ENCODE peak calls at places on chromosomes 6 and 20, in four cellular contexts. I, Q, G and F are unnamed samples.

GRCh38 chr6:107108201-107108890 is 7.0 kb downstream of the BEND3 start:
- DNase-seq in I (no peak), Q (no peak), G (no peak), F (no peak)

GRCh38 chr6:1767481-1768246 is 157.9 kb downstream of the FOXC1 start:
- DNase-seq in I (no peak), Q (no peak), G (no peak), F (peak)

GRCh38 chr20:20276806-20277530 is 90.9 kb upstream of the INSM1 start:
- DNase-seq in I (no peak), Q (no peak), G (no peak), F (no peak)

GRCh38 chr20:5150226-5151076 is 23.6 kb downstream of the CDS2 start:
- DNase-seq in I (no peak), Q (no peak), G (no peak), F (no peak)

GRCh38 chr6:122654016-122654415 is 43.8 kb downstream of the PKIB start:
- DNase-seq in I (no peak), Q (no peak), G (no peak), F (no peak)

GRCh38 chr6:3518356-3518841 is 61.5 kb upstream of the SLC22A23 start:
- DNase-seq in I (no peak), Q (no peak), G (no peak), F (no peak)

GRCh38 chr20:8933391-8933807 is 135.5 kb upstream of the PLCB4 start:
- DNase-seq in I (no peak), Q (no peak), G (no peak), F (no peak)

GRCh38 chr6:82084324-82084920 is 163.1 kb downstream of the IBTK start:
- DNase-seq in I (no peak), Q (no peak), G (no peak), F (no peak)

GRCh38 chr6:13554929-13555333 is 19.5 kb upstream of the SIRT5 start:
- DNase-seq in I (peak), Q (peak), G (no peak), F (no peak)

DNA sequence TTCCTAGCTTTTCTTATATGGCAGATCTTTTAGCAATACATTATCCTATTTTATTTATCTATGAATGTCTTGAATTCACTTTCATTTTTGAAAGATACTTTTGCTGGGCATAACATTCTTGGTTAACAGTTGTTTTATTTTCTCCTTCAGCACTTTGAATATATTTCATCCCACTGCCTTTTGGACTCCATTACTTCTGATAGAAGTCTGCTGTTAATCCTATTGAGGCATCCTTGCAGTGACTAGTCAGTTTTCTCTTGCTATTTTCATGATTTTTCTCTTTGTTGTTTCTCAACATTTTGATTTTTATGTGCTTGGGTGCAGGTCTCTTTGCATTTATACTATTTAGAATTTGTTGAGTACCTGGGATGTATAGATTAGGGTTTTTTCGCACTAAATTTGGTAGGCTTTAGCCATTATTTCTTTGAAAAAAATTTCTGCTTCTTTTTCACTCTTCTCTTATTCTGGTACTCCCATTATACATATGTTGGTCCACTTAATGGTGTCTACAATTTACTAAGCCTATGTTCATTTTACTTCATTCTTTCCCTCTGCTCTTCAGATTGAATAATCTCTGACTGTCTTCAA is 53.2 kb downstream of the PHACTR3 start:
- DNase-seq in I (no peak), Q (no peak), G (no peak), F (no peak)
- TF ChIP-seq TEAD4 in I (no peak), Q (no peak), G (no peak), F (no peak)

GRCh38 chr20:25576783-25577530 is 8.4 kb downstream of the NINL start:
- DNase-seq in I (no peak), Q (no peak), G (no peak), F (no peak)

GRCh38 chr20:25574411-25574810 is 10.9 kb downstream of the NINL start:
- DNase-seq in I (no peak), Q (no peak), G (peak), F (peak)

GRCh38 chr20:25571817-25572216 is 13.5 kb downstream of the NINL start:
- DNase-seq in I (no peak), Q (no peak), G (no peak), F (no peak)

GRCh38 chr20:25571240-25571639 is 14.1 kb downstream of the NINL start:
- DNase-seq in I (no peak), Q (no peak), G (no peak), F (no peak)

GRCh38 chr20:25573288-25574251 is 11.8 kb downstream of the NINL start:
- DNase-seq in I (no peak), Q (no peak), G (no peak), F (no peak)
- TF ChIP-seq TEAD4 in I (no peak), Q (no peak), G (no peak), F (no peak)

DNA sequence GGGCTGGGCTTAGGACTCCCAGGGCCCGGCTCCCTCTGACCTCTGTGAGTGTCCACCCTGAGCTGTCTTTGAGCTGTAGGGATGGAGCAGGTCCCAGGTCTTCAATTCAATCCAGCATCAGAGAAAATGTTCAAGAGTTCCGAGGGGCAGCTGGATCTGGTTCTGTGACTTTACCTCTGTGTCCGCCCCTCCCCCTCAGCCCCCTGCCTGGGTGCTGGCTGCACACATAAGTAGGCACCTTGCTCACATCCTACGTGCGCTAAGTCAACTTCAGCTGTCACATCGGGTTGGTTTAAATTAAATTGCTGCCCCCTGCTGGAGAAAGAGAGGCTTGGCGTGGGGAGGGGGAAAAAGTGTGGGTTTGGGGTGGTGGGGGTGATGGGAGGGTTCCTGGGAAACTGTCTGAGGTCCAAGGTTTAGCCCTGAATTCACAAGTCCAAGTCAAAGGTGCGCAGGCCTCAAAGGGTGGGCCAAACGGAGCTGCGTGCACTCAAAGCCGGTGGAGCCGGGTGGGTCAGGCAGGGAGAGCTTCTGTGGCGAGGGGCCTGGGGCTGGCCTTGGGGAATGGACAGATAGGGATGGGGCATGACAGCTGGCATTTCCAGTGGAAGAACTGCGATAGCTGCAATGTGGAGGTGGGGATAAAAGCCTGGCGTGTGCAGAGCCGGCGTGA is 3.0 kb downstream of the WFDC5 start:
- DNase-seq in I (peak), Q (peak), G (peak), F (peak)
- TF ChIP-seq TEAD4 in I (no peak), Q (no peak), G (no peak), F (no peak)

GRCh38 chr6:18261877-18262276 is 2.5 kb downstream of the DEK start:
- DNase-seq in I (no peak), Q (no peak), G (no peak), F (no peak)

GRCh38 chr6:18262812-18263560 is 1.3 kb downstream of the DEK start:
- DNase-seq in I (no peak), Q (no peak), G (no peak), F (no peak)

GRCh38 chr6:18264338-18265098 is at the start of gene DEK:
- DNase-seq in I (peak), Q (peak), G (peak), F (peak)

GRCh38 chr6:18265099-18265372 is 706 bp upstream of the DEK start:
- DNase-seq in I (no peak), Q (no peak), G (no peak), F (peak)

GRCh38 chr6:18263561-18264337 is 581 bp downstream of the DEK start:
- DNase-seq in I (peak), Q (no peak), G (peak), F (peak)
- TF ChIP-seq TEAD4 in I (no peak), Q (no peak), G (no peak), F (no peak)

GRCh38 chr6:147950623-147950987 is 392.0 kb upstream of the SASH1 start:
- DNase-seq in I (no peak), Q (no peak), G (no peak), F (no peak)
- TF ChIP-seq TEAD4 in I (no peak), Q (no peak), G (no peak), F (no peak)

GRCh38 chr6:123771126-123771525 is 32.5 kb upstream of the NKAIN2 start:
- DNase-seq in I (no peak), Q (no peak), G (no peak), F (no peak)

GRCh38 chr6:123764717-123765116 is 38.9 kb upstream of the NKAIN2 start:
- DNase-seq in I (no peak), Q (no peak), G (no peak), F (no peak)

GRCh38 chr6:123769431-123769830 is 34.2 kb upstream of the NKAIN2 start:
- DNase-seq in I (no peak), Q (no peak), G (no peak), F (no peak)

GRCh38 chr6:123770247-123770949 is 33.3 kb upstream of the NKAIN2 start:
- DNase-seq in I (no peak), Q (no peak), G (no peak), F (no peak)

GRCh38 chr6:123768939-123769338 is 34.7 kb upstream of the NKAIN2 start:
- DNase-seq in I (no peak), Q (no peak), G (no peak), F (no peak)
- TF ChIP-seq TEAD4 in I (no peak), Q (no peak), G (no peak), F (no peak)

GRCh38 chr6:16684896-16685554 is 76.2 kb downstream of the ATXN1 start:
- DNase-seq in I (no peak), Q (no peak), G (no peak), F (no peak)

GRCh38 chr6:16687045-16687444 is 74.2 kb downstream of the ATXN1 start:
- DNase-seq in I (no peak), Q (no peak), G (no peak), F (no peak)

GRCh38 chr6:16681260-16681873 is 79.9 kb downstream of the ATXN1 start:
- DNase-seq in I (no peak), Q (no peak), G (no peak), F (no peak)

GRCh38 chr6:16684195-16684689 is 77.0 kb downstream of the ATXN1 start:
- DNase-seq in I (no peak), Q (no peak), G (no peak), F (no peak)

DNA sequence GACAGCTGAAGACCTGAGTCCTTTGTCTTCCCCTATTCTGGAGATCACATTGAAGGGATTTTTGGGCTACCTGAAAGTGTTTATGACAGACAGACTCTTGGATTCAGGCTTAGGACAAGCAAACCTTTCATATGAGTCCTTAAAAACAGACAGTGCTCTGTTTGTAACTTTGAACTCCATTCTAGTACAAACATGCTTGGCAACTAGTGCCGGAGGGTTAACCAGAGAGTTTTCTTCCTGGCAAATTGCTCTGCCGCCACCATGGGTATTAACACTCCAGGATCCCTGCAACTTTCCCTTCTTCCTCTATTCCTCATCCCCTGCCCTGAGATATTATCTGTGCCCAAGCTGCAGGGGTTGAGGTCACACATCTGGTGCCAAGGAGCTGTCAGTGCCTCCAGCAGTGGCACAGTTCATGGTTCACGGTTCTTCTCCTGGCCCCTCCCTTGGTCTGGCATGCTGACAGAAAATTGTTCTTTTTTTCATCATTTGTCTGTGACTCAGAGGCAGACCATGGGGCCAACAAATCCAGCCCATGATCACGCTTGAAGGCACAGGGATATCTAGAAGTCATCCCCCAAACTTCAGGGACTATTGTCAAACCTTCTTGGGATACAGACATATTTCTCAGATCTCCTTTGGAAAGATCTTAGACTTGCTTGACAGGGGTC is 77.6 kb downstream of the ATXN1 start:
- DNase-seq in I (no peak), Q (no peak), G (no peak), F (no peak)
- TF ChIP-seq TEAD4 in I (no peak), Q (no peak), G (no peak), F (peak)

DNA sequence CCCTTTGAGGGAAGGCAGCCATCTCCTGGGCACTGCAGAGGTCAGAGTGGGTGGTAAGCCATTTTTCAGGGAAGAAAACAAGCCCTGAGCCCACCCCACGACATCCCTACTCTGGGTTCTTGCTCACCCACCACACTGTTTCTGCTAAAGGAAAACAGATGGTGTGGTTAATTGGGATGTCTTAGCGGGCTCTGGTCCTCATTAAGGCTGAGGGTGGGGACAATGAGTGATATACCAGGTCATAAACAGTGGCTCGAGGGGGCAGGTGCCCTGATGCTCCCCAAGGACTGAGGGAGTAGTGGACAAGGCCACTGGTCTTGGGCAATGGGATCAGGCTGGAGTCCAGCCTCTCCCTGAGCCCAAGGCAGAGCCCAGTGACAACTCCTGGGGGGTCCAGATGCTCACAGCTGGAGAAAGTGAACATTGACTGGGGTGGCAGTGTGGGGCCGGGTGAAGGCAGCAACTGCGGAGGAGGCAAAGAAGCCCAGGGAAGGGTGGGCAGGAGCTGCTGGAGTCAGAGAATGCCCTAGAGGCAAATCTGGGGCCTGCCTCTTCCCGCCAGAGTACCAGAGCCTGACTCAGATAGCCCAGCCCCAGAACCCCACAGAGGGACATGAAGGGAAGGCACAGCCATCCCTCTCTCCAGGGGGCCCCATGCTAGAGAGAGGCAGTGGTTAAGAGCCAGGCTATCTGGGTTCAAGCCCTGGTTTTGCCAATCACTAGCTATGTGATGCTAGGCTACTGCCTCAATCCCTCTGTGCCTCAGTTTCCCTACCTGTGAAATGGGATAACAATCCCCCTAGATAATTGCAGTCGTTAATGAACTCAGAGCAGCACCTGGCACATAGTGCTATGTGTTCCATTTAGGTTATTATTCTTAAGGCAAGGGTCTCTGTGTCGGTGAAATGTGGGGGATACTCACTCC is 72.4 kb downstream of the MRPL14 start:
- DNase-seq in I (no peak), Q (no peak), G (no peak), F (peak)
- TF ChIP-seq TEAD4 in I (no peak), Q (no peak), G (no peak), F (no peak)